ENCODE peak calls at places on chromosomes 11 and 22, in five cellular contexts. A is hippocampal formation; B is stimulated activated CD4-positive, alpha-beta T cell treated with anti-CD3 and anti-CD28 coated beads, Interleukin-15, amount 100 ng/mL, for 1 hour; O is HEK293T; X is cardiac fibroblast. U is an unnamed sample.
A peak's percentile ranks its signal among the peaks of the same experiment; 100 is the strongest.

GRCh38 chr22:46730568-46731245 is 7.3 kb downstream of the CERK start:
- DNase-seq in O (no peak), X (no peak), A (no peak), B (no peak), U (no peak)

GRCh38 chr11:134037093-134037908 is 31.6 kb upstream of the JAM3 start:
- DNase-seq in O (peak; percentile 60), B (peak; percentile 31), X (peak; percentile 75), A (no peak), U (peak; percentile 12)

GRCh38 chr22:30426395-30427353 is 1.1 kb downstream of the MTFP1 start:
- DNase-seq in O (peak; percentile 86), X (peak; percentile 83), B (peak; percentile 73), A (peak; percentile 26), U (peak; percentile 78)

GRCh38 chr11:111841370-111842053 is 29.9 kb downstream of the ALG9 start:
- DNase-seq in A (peak; percentile 92), B (peak; percentile 69), O (peak; percentile 71), X (peak; percentile 91), U (peak; percentile 89)

GRCh38 chr11:61334434-61335354 is 1.7 kb downstream of the TKFC start:
- DNase-seq in B (no peak), A (no peak), X (peak; percentile 46), O (no peak), U (no peak)

GRCh38 chr11:35539781-35540281 is 14.4 kb upstream of the PAMR1 start:
- DNase-seq in B (no peak), O (no peak), X (peak; percentile 97), A (no peak), U (no peak)

GRCh38 chr11:116792869-116793475 is 1.3 kb upstream of the APOA5 start:
- DNase-seq in A (no peak), O (no peak), B (no peak), X (peak; percentile 21), U (no peak)

GRCh38 chr22:49826603-49827306 is 918 bp downstream of the BRD1 start:
- DNase-seq in X (peak; percentile 62), A (no peak), B (no peak), O (peak; percentile 32), U (peak; percentile 67)

GRCh38 chr11:76161261-76161961 is 44.9 kb downstream of the WNT11 start:
- DNase-seq in O (no peak), B (no peak), X (peak; percentile 74), A (no peak), U (no peak)

GRCh38 chr11:844693-845644 is 2.3 kb downstream of the TSPAN4 start:
- DNase-seq in X (peak; percentile 99), B (no peak), O (peak; percentile 51), A (no peak), U (no peak)

GRCh38 chr11:11027271-11027670 is 169.4 kb upstream of the ZBED5 start:
- DNase-seq in B (no peak), X (peak; percentile 49), A (no peak), O (no peak), U (no peak)

GRCh38 chr22:17358394-17358793 is 10.9 kb upstream of the CECR2 start:
- DNase-seq in O (no peak), X (no peak), B (no peak), A (no peak), U (no peak)

GRCh38 chr22:46148885-46149492 is 1.3 kb upstream of the PPARA start:
- DNase-seq in X (no peak), A (no peak), B (no peak), O (no peak), U (no peak)

GRCh38 chr11:95487391-95487790 is 256.4 kb upstream of the SESN3 start:
- DNase-seq in O (no peak), B (no peak), X (no peak), A (no peak), U (no peak)

U was measured in stimulated activated effector memory CD8-positive, alpha-beta T cell treated with anti-CD3 and anti-CD28 coated beads, Interleukin-12 subunit alpha, Interleukin-12 subunit beta, amount 100 ng/mL, for 72 hours.